ENCODE peak calls at places on chromosomes 4 and X, in four cellular contexts. N is MM.1S, Q is PC-3, L is hepatocyte. D is an unnamed sample.

GRCh38 chr4:141356936-141357335 is 136.2 kb downstream of the ZNF330 start:
- DNase-seq in N (no peak), Q (no peak), L (no peak), D (no peak)

GRCh38 chr4:150244600-150244999 is 166.4 kb downstream of the DCLK2 start:
- DNase-seq in N (no peak), Q (peak; percentile 52), L (no peak), D (no peak)

GRCh38 chr4:65825121-65825520 is 154.8 kb upstream of the EPHA5 start:
- DNase-seq in N (no peak), Q (peak; percentile 91), L (no peak), D (no peak)

GRCh38 chr4:93983133-93983532 is 154.6 kb downstream of the ATOH1 start:
- DNase-seq in N (peak; percentile 91), Q (no peak), L (no peak), D (peak; percentile 49)

GRCh38 chr4:69995526-69996016 is at the start of gene STATH:
- DNase-seq in N (no peak), Q (no peak), L (no peak), D (no peak)

GRCh38 chrX:8455600-8455999 is 9.0 kb upstream of the VCX3B start:
- DNase-seq in N (no peak), Q (peak; percentile 52), L (no peak), D (no peak)

GRCh38 chrX:6661731-6662130 is 126.8 kb upstream of the VCX3A start:
- DNase-seq in N (no peak), Q (no peak), L (no peak), D (no peak)

GRCh38 chr4:38526412-38526811 is 137.6 kb upstream of the KLF3 start:
- DNase-seq in N (no peak), Q (no peak), L (no peak), D (no peak)

GRCh38 chr4:87949961-87950360 is 25.6 kb upstream of the SPP1 start:
- DNase-seq in N (no peak), Q (peak; percentile 18), L (no peak), D (no peak)

DNA sequence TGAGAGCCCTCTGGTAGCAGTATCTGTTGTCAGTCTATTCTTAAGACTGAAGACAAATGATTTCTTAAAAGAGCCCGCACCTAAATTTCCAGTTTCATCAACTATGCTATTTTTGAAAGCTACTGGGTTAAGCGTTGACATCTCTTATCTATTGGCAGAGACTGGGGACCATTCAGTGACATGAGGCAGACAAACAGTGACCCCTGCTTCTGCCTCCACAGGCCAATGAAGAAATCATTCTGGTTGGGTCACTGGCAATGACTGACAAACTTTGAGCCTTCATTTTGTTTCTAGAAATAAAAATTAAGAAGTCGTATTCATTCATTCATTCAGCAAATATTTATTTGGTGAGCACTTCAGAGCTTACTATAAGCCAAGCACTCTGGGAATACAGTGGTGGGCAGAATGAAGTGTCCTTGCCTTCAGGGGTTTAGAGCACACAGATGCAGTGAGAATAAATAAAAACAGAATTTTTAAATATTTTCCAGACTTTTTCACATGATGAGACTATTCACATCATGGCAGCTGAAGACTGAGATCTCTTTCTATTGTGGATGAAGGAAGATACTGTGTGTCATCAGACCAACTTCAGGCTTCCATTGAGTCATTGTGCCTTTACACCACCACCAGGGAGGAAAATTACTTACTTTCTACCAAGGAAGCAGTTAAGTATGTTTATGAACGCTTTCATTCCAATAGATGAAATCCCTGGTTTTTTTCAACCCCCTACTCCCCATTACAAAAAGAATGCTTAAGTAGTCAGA is 36.0 kb downstream of the SORBS2 start:
- DNase-seq in N (no peak), Q (no peak), L (no peak), D (no peak)
- H3K4me1 ChIP-seq in N (peaks cover 11% of the 10 kb centered on the region), Q (peaks cover 37% of the 10 kb centered on the region), L (peaks cover 30% of the 10 kb centered on the region), D (no peaks in the 10 kb centered on the region)

GRCh38 chr4:168019019-168019651 is 73.2 kb upstream of the ANXA10 start:
- DNase-seq in N (no peak), Q (peak; percentile 35), L (no peak), D (no peak)
- TF ChIP-seq CTCF in N (no peak), Q (no peak), L (no peak), D (no peak)

GRCh38 chrX:110241816-110242215 is 76.1 kb downstream of the AMMECR1 start:
- DNase-seq in N (no peak), Q (peak; percentile 57), L (no peak), D (no peak)
- TF ChIP-seq EZH2phosphoT487 in N (no peak), Q (no peak), L (no peak), D (no peak)

DNA sequence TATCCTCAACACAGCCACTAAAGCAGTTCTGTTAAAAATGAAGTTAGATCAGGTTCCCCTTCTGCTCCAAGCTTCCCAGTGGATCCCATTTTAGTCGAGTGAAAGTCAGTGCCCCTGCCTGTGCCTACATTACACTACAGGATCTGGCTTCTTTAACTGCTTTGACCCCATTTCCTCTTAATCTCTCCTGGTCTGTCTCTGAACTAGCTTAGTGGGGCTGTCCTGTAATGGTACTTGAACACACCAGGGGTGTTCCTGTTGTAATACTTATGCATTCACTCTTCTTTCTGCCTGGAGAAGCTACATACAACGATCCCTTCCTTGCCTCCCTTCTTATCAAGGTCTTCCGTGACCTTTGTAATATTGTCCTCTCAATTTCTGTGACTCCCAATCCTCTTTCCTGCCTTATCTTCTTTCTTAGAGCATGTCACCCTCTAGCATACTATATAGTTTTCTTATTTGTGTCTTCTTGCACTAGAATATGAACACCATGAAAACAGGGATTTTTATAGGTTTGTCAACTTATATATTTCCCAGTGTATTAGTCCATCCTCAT is 16.6 kb downstream of the ARSJ start:
- DNase-seq in N (no peak), Q (no peak), L (no peak), D (no peak)
- H3K4me1 ChIP-seq in N (no peaks in the 10 kb centered on the region), Q (peaks cover 44% of the 10 kb centered on the region), L (peaks cover 31% of the 10 kb centered on the region), D (no peaks in the 10 kb centered on the region)

GRCh38 chrX:35380808-35381700 is 417.1 kb upstream of the MAGEB16 start:
- DNase-seq in N (peak; percentile 16), Q (peak; percentile 28), L (peak; percentile 39), D (peak; percentile 13)
- TF ChIP-seq CTCF in N (peak; percentile 56), Q (peak; percentile 62), L (peak; percentile 55), D (peak; percentile 72)

GRCh38 chrX:46992070-46992469 is 79.8 kb downstream of the JADE3 start:
- DNase-seq in N (no peak), Q (no peak), L (no peak), D (no peak)

GRCh38 chrX:46989548-46989947 is 77.3 kb downstream of the JADE3 start:
- DNase-seq in N (no peak), Q (no peak), L (no peak), D (no peak)

GRCh38 chrX:46991664-46992063 is 79.4 kb downstream of the JADE3 start:
- DNase-seq in N (no peak), Q (no peak), L (no peak), D (no peak)

DNA sequence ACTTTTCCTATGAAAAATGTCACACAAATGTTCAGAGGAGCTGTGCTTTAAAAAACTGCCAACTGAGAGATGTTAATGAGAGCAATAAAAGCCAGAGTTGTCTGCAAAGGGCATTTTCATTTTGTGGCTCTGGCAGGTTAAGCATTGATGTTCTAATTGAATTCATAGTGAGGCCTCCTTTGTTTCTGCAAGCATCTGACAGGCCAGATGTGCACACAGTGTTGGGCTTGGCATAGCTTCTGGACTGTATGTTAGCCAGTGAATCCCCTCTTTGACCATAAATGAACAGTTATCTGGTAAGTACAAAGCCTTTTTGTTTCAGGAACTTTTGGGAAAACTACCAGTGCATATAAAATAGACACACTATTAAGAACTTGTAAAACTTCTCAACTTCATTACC is 81.9 kb downstream of the JADE3 start:
- DNase-seq in N (no peak), Q (no peak), L (no peak), D (no peak)
- TF ChIP-seq EZH2phosphoT487 in N (no peak), Q (no peak), L (no peak), D (no peak)

GRCh38 chrX:47194388-47194787 is 759 bp downstream of the UBA1 start:
- DNase-seq in N (no peak), Q (no peak), L (no peak), D (no peak)
- H3K4me1 ChIP-seq in N (peaks cover 14% of the 10 kb centered on the region), Q (peaks cover 41% of the 10 kb centered on the region), L (peaks cover 49% of the 10 kb centered on the region), D (peaks cover 33% of the 10 kb centered on the region)

D was measured in OCI-LY7.